ENCODE peak calls at places on chromosomes 16 and 17, in eight cellular contexts. One of them, this sample, is unnamed.

GRCh38 chr17:82836823-82837357 is 2.9 kb downstream of the ZNF750 start:
- DNase-seq in fibroblast of lung: no peak
- DNase-seq in body of pancreas: no peak
- DNase-seq in lower leg skin: no peak
- DNase-seq in GM12878: no peak
- DNase-seq in WTC11: no peak
- DNase-seq in progenitor cell of endocrine pancreas: no peak
- DNase-seq in cardiac muscle cell: no peak
- DNase-seq in this sample: no peak

GRCh38 chr16:47927330-47927729 is 228.5 kb downstream of the ABCC12 start:
- DNase-seq in GM12878: no peak
- DNase-seq in lower leg skin: no peak
- DNase-seq in fibroblast of lung: peak; percentile 70
- DNase-seq in WTC11: no peak
- DNase-seq in body of pancreas: no peak
- DNase-seq in cardiac muscle cell: no peak
- DNase-seq in progenitor cell of endocrine pancreas: no peak
- DNase-seq in this sample: no peak

GRCh38 chr16:11871193-11871592 is 19.9 kb upstream of the RSL1D1 start:
- DNase-seq in GM12878: no peak
- DNase-seq in body of pancreas: no peak
- DNase-seq in cardiac muscle cell: peak; percentile 39
- DNase-seq in WTC11: peak; percentile 28
- DNase-seq in lower leg skin: no peak
- DNase-seq in fibroblast of lung: peak; percentile 42
- DNase-seq in progenitor cell of endocrine pancreas: no peak
- DNase-seq in this sample: no peak

GRCh38 chr16:58056580-58056979 is 31.0 kb downstream of the MMP15 start:
- DNase-seq in cardiac muscle cell: no peak
- DNase-seq in fibroblast of lung: no peak
- DNase-seq in WTC11: no peak
- DNase-seq in lower leg skin: no peak
- DNase-seq in GM12878: no peak
- DNase-seq in progenitor cell of endocrine pancreas: no peak
- DNase-seq in body of pancreas: no peak
- DNase-seq in this sample: no peak

GRCh38 chr16:10862432-10862831 is 14.6 kb upstream of the CIITA start:
- DNase-seq in GM12878: no peak
- DNase-seq in lower leg skin: no peak
- DNase-seq in body of pancreas: peak; percentile 86
- DNase-seq in cardiac muscle cell: no peak
- DNase-seq in fibroblast of lung: peak; percentile 92
- DNase-seq in progenitor cell of endocrine pancreas: no peak
- DNase-seq in WTC11: no peak
- DNase-seq in this sample: no peak

GRCh38 chr16:56190903-56191806 is at the start of gene GNAO1:
- DNase-seq in body of pancreas: peak; percentile 49
- DNase-seq in progenitor cell of endocrine pancreas: peak; percentile 52
- DNase-seq in WTC11: peak; percentile 71
- DNase-seq in lower leg skin: peak; percentile 87
- DNase-seq in GM12878: no peak
- DNase-seq in fibroblast of lung: peak; percentile 56
- DNase-seq in cardiac muscle cell: peak; percentile 89
- DNase-seq in this sample: peak; percentile 75

GRCh38 chr17:38656959-38657823 is 17.6 kb downstream of the EPOP start:
- DNase-seq in fibroblast of lung: no peak
- DNase-seq in lower leg skin: no peak
- DNase-seq in body of pancreas: peak; percentile 30
- DNase-seq in cardiac muscle cell: no peak
- DNase-seq in progenitor cell of endocrine pancreas: no peak
- DNase-seq in WTC11: no peak
- DNase-seq in GM12878: no peak
- DNase-seq in this sample: peak; percentile 83

GRCh38 chr16:17105239-17105721 is 365.5 kb downstream of the XYLT1 start:
- DNase-seq in WTC11: no peak
- DNase-seq in GM12878: no peak
- DNase-seq in lower leg skin: peak; percentile 10
- DNase-seq in cardiac muscle cell: no peak
- DNase-seq in fibroblast of lung: peak; percentile 40
- DNase-seq in body of pancreas: no peak
- DNase-seq in progenitor cell of endocrine pancreas: no peak
- DNase-seq in this sample: no peak

GRCh38 chr17:3802461-3803307 is 1.7 kb upstream of the ITGAE start:
- DNase-seq in GM12878: no peak
- DNase-seq in cardiac muscle cell: no peak
- DNase-seq in progenitor cell of endocrine pancreas: no peak
- DNase-seq in body of pancreas: peak; percentile 50
- DNase-seq in WTC11: no peak
- DNase-seq in lower leg skin: peak; percentile 78
- DNase-seq in fibroblast of lung: peak; percentile 95
- DNase-seq in this sample: no peak

GRCh38 chr16:74771656-74772315 is 2.8 kb downstream of the FA2H start:
- DNase-seq in GM12878: peak; percentile 63
- DNase-seq in WTC11: no peak
- DNase-seq in cardiac muscle cell: no peak
- DNase-seq in fibroblast of lung: no peak
- DNase-seq in lower leg skin: peak; percentile 79
- DNase-seq in progenitor cell of endocrine pancreas: no peak
- DNase-seq in body of pancreas: no peak
- DNase-seq in this sample: no peak

GRCh38 chr17:28041844-28042656 is 427 bp upstream of the NLK start:
- DNase-seq in GM12878: no peak
- DNase-seq in fibroblast of lung: peak; percentile 51
- DNase-seq in body of pancreas: no peak
- DNase-seq in lower leg skin: no peak
- DNase-seq in cardiac muscle cell: no peak
- DNase-seq in progenitor cell of endocrine pancreas: no peak
- DNase-seq in WTC11: no peak
- DNase-seq in this sample: no peak

GRCh38 chr17:60439501-60439900 is 17.2 kb downstream of the CHCT1 start:
- DNase-seq in lower leg skin: no peak
- DNase-seq in fibroblast of lung: peak; percentile 45
- DNase-seq in progenitor cell of endocrine pancreas: no peak
- DNase-seq in GM12878: no peak
- DNase-seq in body of pancreas: no peak
- DNase-seq in cardiac muscle cell: no peak
- DNase-seq in WTC11: no peak
- DNase-seq in this sample: no peak

GRCh38 chr17:74199306-74200092 is 4.0 kb upstream of the RPL38 start:
- DNase-seq in fibroblast of lung: peak; percentile 26
- DNase-seq in progenitor cell of endocrine pancreas: peak; percentile 74
- DNase-seq in lower leg skin: peak; percentile 94
- DNase-seq in GM12878: no peak
- DNase-seq in WTC11: peak; percentile 83
- DNase-seq in cardiac muscle cell: peak; percentile 72
- DNase-seq in body of pancreas: peak; percentile 69
- DNase-seq in this sample: no peak

GRCh38 chr17:39080416-39081179 is 70.8 kb downstream of the PLXDC1 start:
- DNase-seq in fibroblast of lung: peak; percentile 56
- DNase-seq in cardiac muscle cell: no peak
- DNase-seq in body of pancreas: no peak
- DNase-seq in lower leg skin: no peak
- DNase-seq in progenitor cell of endocrine pancreas: no peak
- DNase-seq in WTC11: no peak
- DNase-seq in GM12878: no peak
- DNase-seq in this sample: peak; percentile 34

GRCh38 chr17:50163846-50164696 is 1.7 kb upstream of the SGCA start:
- DNase-seq in lower leg skin: no peak
- DNase-seq in fibroblast of lung: no peak
- DNase-seq in WTC11: no peak
- DNase-seq in progenitor cell of endocrine pancreas: no peak
- DNase-seq in cardiac muscle cell: peak; percentile 58
- DNase-seq in body of pancreas: no peak
- DNase-seq in GM12878: peak; percentile 56
- DNase-seq in this sample: no peak

GRCh38 chr16:67842509-67843342 is 606 bp downstream of the THAP11 start:
- DNase-seq in lower leg skin: peak; percentile 93
- DNase-seq in progenitor cell of endocrine pancreas: peak; percentile 52
- DNase-seq in body of pancreas: peak; percentile 60
- DNase-seq in cardiac muscle cell: peak; percentile 59
- DNase-seq in GM12878: no peak
- DNase-seq in fibroblast of lung: peak; percentile 63
- DNase-seq in WTC11: peak; percentile 59
- DNase-seq in this sample: peak; percentile 69

DNA sequence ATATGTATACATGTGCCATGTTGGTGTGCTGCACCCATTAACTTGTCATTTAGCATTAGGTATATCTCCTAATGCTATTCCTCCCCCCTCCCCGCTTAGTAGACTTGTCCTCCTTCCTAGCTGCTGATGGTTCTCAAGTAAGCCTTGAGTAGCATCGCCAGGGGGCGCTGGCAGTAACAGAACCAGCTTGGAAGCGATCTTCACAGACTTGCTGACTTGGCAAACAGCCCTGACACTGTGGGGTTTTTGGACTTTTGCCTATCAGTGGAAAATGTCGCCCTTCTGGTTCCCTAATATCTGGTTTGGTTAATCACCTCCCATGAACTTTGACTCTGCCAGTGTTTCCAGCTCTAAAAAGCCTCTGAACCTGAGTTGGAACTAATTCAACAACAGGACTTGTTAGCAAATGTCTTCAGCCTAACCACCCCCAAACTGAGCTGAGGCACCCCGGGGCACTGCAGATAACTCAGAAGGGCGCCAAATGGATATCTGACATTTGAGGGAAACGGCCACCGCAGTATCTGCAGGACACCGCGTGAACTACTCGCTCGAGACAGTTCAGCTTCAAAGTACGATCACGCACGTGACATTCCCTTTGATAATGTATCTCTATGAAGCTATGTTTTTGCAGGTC is 15.4 kb upstream of the SPATA32 start:
- DNase-seq in progenitor cell of endocrine pancreas: peak; percentile 80
- DNase-seq in lower leg skin: peak; percentile 98
- DNase-seq in WTC11: peak; percentile 96
- DNase-seq in GM12878: peak; percentile 66
- DNase-seq in cardiac muscle cell: peak; percentile 95
- DNase-seq in body of pancreas: peak; percentile 96
- DNase-seq in fibroblast of lung: peak; percentile 82
- DNase-seq in this sample: peak; percentile 91
- TF ChIP-seq CTCF in progenitor cell of endocrine pancreas: peak; percentile 87
- TF ChIP-seq CTCF in lower leg skin: no peak
- TF ChIP-seq CTCF in WTC11: peak; percentile 72
- TF ChIP-seq CTCF in GM12878: peak; percentile 85
- TF ChIP-seq CTCF in cardiac muscle cell: peak; percentile 81
- TF ChIP-seq CTCF in body of pancreas: peak; percentile 96
- TF ChIP-seq CTCF in fibroblast of lung: peak; percentile 86
- TF ChIP-seq CTCF in this sample: peak; percentile 67

GRCh38 chr17:48070195-48070594 is 22.0 kb downstream of the NFE2L1 start:
- DNase-seq in GM12878: no peak
- DNase-seq in progenitor cell of endocrine pancreas: no peak
- DNase-seq in lower leg skin: no peak
- DNase-seq in fibroblast of lung: no peak
- DNase-seq in WTC11: no peak
- DNase-seq in cardiac muscle cell: no peak
- DNase-seq in body of pancreas: no peak
- DNase-seq in this sample: no peak

GRCh38 chr17:48067245-48067644 is 19.1 kb downstream of the NFE2L1 start:
- DNase-seq in body of pancreas: no peak
- DNase-seq in progenitor cell of endocrine pancreas: no peak
- DNase-seq in GM12878: no peak
- DNase-seq in fibroblast of lung: no peak
- DNase-seq in WTC11: no peak
- DNase-seq in cardiac muscle cell: no peak
- DNase-seq in lower leg skin: no peak
- DNase-seq in this sample: no peak

GRCh38 chr17:48066656-48067055 is 18.5 kb downstream of the NFE2L1 start:
- DNase-seq in progenitor cell of endocrine pancreas: no peak
- DNase-seq in body of pancreas: no peak
- DNase-seq in lower leg skin: no peak
- DNase-seq in GM12878: no peak
- DNase-seq in WTC11: no peak
- DNase-seq in fibroblast of lung: no peak
- DNase-seq in cardiac muscle cell: no peak
- DNase-seq in this sample: no peak

GRCh38 chr17:48066192-48066591 is 18.0 kb downstream of the NFE2L1 start:
- DNase-seq in WTC11: no peak
- DNase-seq in lower leg skin: no peak
- DNase-seq in progenitor cell of endocrine pancreas: no peak
- DNase-seq in body of pancreas: no peak
- DNase-seq in cardiac muscle cell: no peak
- DNase-seq in GM12878: no peak
- DNase-seq in fibroblast of lung: no peak
- DNase-seq in this sample: no peak

DNA sequence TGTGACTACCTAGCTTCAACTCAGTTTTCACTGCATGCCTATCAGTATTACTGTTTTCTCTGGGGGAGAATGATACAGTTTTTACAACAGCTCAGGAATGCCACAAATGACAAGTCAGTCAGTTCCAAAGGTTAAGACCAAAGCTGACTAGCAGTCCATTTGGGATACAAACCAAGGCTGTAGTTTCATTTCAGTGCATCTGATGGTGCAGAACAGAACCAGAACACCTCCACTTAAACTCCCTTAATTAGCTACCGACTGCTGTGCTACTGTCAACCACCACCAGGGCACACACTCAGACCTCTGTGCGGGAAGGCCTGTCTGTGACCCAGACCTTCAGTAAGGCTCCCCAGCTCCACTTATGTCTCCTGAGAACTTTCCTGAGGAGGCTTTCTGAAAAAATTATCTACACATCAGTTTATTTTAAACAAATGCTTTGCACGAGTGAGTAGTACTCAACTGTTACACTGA is 20.4 kb downstream of the NFE2L1 start:
- DNase-seq in WTC11: peak; percentile 57
- DNase-seq in cardiac muscle cell: no peak
- DNase-seq in GM12878: no peak
- DNase-seq in fibroblast of lung: peak; percentile 49
- DNase-seq in progenitor cell of endocrine pancreas: no peak
- DNase-seq in body of pancreas: no peak
- DNase-seq in lower leg skin: no peak
- DNase-seq in this sample: no peak
- TF ChIP-seq CTCF in WTC11: no peak
- TF ChIP-seq CTCF in cardiac muscle cell: peak; percentile 49
- TF ChIP-seq CTCF in GM12878: peak; percentile 43
- TF ChIP-seq CTCF in fibroblast of lung: peak; percentile 31
- TF ChIP-seq CTCF in progenitor cell of endocrine pancreas: peak; percentile 47
- TF ChIP-seq CTCF in body of pancreas: peak; percentile 13
- TF ChIP-seq CTCF in lower leg skin: no peak
- TF ChIP-seq CTCF in this sample: no peak

GRCh38 chr17:72514321-72514861 is 393.6 kb downstream of the SOX9 start:
- DNase-seq in progenitor cell of endocrine pancreas: no peak
- DNase-seq in lower leg skin: no peak
- DNase-seq in GM12878: no peak
- DNase-seq in WTC11: no peak
- DNase-seq in body of pancreas: no peak
- DNase-seq in cardiac muscle cell: no peak
- DNase-seq in fibroblast of lung: peak; percentile 82
- DNase-seq in this sample: no peak
- TF ChIP-seq CTCF in progenitor cell of endocrine pancreas: no peak
- TF ChIP-seq CTCF in lower leg skin: no peak
- TF ChIP-seq CTCF in GM12878: no peak
- TF ChIP-seq CTCF in WTC11: no peak
- TF ChIP-seq CTCF in body of pancreas: no peak
- TF ChIP-seq CTCF in cardiac muscle cell: no peak
- TF ChIP-seq CTCF in fibroblast of lung: no peak
- TF ChIP-seq CTCF in this sample: no peak

DNA sequence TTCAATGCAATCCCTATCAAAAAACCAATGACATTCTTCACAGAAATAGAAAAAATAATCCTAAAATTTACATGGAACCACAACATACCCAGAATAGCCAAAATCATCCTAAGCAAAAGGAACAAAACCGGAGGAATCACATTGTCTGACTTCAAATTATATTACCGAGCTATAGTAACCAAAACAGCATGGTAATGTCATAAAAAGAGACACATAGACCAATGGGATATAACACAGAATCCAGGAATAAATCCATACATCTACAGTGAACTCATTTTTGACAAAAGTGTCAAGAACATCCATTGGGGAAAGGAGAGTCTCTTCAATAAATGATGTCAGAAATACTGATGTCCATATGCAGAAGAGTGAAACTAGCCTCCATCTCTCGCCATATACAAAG is 105.8 kb upstream of the CORO6 start:
- DNase-seq in fibroblast of lung: no peak
- DNase-seq in progenitor cell of endocrine pancreas: no peak
- DNase-seq in GM12878: no peak
- DNase-seq in body of pancreas: no peak
- DNase-seq in lower leg skin: no peak
- DNase-seq in WTC11: no peak
- DNase-seq in cardiac muscle cell: no peak
- DNase-seq in this sample: no peak
- TF ChIP-seq CTCF in fibroblast of lung: no peak
- TF ChIP-seq CTCF in progenitor cell of endocrine pancreas: no peak
- TF ChIP-seq CTCF in GM12878: no peak
- TF ChIP-seq CTCF in body of pancreas: no peak
- TF ChIP-seq CTCF in lower leg skin: no peak
- TF ChIP-seq CTCF in WTC11: no peak
- TF ChIP-seq CTCF in cardiac muscle cell: no peak
- TF ChIP-seq CTCF in this sample: no peak

This sample was measured in dorsolateral prefrontal cortex.